ENCODE peak calls at places on chromosome 10, in eight cellular contexts. D is IMR-90; T is CD4-positive, CD25-positive, alpha-beta regulatory T cell; U is fibroblast of lung; E is naive thymus-derived CD4-positive, alpha-beta T cell; S is cardiac fibroblast; Y is neuronal stem cell; J is GM12865. A is an unnamed sample.

GRCh38 chr10:113410618-113411017 is 142.2 kb upstream of the HABP2 start:
- DNase-seq in D (no peak), T (no peak), U (no peak), E (no peak), S (no peak), Y (no peak), J (no peak), A (no peak)

GRCh38 chr10:8269976-8270375 is 215.5 kb downstream of the GATA3 start:
- DNase-seq in D (no peak), T (no peak), U (no peak), E (no peak), S (no peak), Y (no peak), J (no peak), A (no peak)

GRCh38 chr10:92279297-92279696 is 11.6 kb downstream of the CPEB3 start:
- DNase-seq in D (peak), T (no peak), U (peak), E (no peak), S (peak), Y (no peak), J (no peak), A (no peak)

GRCh38 chr10:95414844-95415545 is 124.2 kb upstream of the PDLIM1 start:
- DNase-seq in D (no peak), T (no peak), U (no peak), E (no peak), S (no peak), Y (no peak), J (no peak), A (no peak)

GRCh38 chr10:72013202-72013945 is 49.2 kb downstream of the CHST3 start:
- DNase-seq in D (no peak), T (no peak), U (no peak), E (no peak), S (no peak), Y (no peak), J (no peak), A (no peak)

GRCh38 chr10:86234553-86235270 is 131.9 kb downstream of the GRID1 start:
- DNase-seq in D (no peak), T (no peak), U (no peak), E (no peak), S (no peak), Y (peak), J (no peak), A (no peak)

GRCh38 chr10:131068311-131068710 is 243.2 kb downstream of the TCERG1L start:
- DNase-seq in D (no peak), T (no peak), U (no peak), E (no peak), S (no peak), Y (no peak), J (no peak), A (no peak)

GRCh38 chr10:129956902-129957673 is 7.0 kb downstream of the EBF3 start:
- DNase-seq in D (no peak), T (no peak), U (no peak), E (no peak), S (peak), Y (peak), J (no peak), A (no peak)

GRCh38 chr10:35572583-35572982 is 32.6 kb upstream of the GJD4 start:
- DNase-seq in D (peak), T (no peak), U (no peak), E (no peak), S (no peak), Y (no peak), J (no peak), A (no peak)
- H3K4me3 ChIP-seq in D (no peak), T (no peak), U (no peak), E (no peak), S (no peak), Y (no peak), J (no peak), A (no peak)

DNA sequence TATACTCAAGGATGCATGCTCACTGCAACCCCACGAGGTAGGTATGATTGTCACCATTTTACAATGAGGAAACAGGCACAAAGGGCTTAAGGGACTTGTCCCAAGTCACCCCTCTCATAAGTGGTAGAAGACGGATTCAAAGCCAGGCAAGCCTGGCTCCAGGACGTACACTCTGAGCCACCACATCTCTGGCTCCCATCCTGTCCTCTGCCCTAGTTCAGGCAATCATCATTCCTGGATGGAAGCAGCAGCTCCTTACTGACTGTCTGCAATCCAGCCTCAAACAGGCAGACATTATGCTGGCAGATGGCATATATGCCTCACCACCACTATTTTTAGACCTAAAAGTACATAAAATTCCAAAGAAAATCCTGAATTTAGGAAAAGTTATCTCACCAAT is 100.7 kb downstream of the USP6NL start:
- DNase-seq in D (no peak), T (no peak), U (no peak), E (no peak), S (no peak), Y (no peak), J (no peak), A (peak)
- H3K4me3 ChIP-seq in D (no peak), T (no peak), U (no peak), E (no peak), S (no peak), Y (no peak), J (no peak), A (no peak)

GRCh38 chr10:124149143-124149542 is 55.7 kb upstream of the CHST15 start:
- DNase-seq in D (no peak), T (no peak), U (no peak), E (no peak), S (no peak), Y (no peak), J (no peak), A (no peak)
- H3K4me3 ChIP-seq in D (no peak), T (no peak), U (no peak), E (no peak), S (no peak), Y (no peak), J (no peak), A (no peak)

DNA sequence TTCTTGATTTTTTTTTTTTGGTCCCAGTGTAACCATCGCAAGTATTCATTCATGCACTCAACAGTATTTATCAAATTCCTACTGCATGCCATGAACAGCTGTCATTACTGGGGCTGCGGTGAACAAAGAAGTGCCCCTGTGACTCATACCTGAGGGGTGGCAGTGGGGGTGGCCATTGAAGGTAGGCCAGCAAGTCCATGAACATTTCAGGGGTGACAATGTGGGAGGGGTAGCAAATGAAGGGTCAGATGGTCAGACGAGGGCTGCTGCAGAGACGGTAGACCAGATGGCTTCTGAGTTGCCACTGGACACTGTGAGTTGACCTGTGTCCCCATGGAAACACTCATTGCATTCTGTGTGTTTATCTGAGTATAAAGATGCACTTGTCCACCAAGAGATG is 92.5 kb upstream of the PITRM1 start:
- DNase-seq in D (peak), T (no peak), U (no peak), E (no peak), S (no peak), Y (no peak), J (no peak), A (no peak)
- H3K4me3 ChIP-seq in D (no peak), T (no peak), U (no peak), E (no peak), S (no peak), Y (no peak), J (no peak), A (no peak)